ENCODE peak calls at places on chromosomes 16 and 17, in six cellular contexts. G, Y, Z, P, F and B are unnamed samples.

GRCh38 chr16:50366126-50366525 is 2.7 kb downstream of the BRD7 start:
- DNase-seq in F (no peak), Z (no peak), G (no peak), Y (no peak), P (no peak), B (no peak)

GRCh38 chr17:38693700-38694329 is 11.3 kb upstream of the MLLT6 start:
- DNase-seq in P (peak), Z (peak), F (no peak), G (no peak), Y (no peak), B (no peak)

GRCh38 chr16:8936421-8936820 is 27.3 kb downstream of the USP7 start:
- DNase-seq in F (peak), Z (peak), G (no peak), Y (no peak), P (no peak), B (no peak)

GRCh38 chr16:79595261-79595660 is 5.3 kb downstream of the MAF start:
- DNase-seq in Y (no peak), Z (no peak), G (no peak), P (no peak), F (no peak), B (no peak)

GRCh38 chr16:23635958-23636357 is 5.2 kb downstream of the PALB2 start:
- DNase-seq in F (no peak), Y (no peak), P (no peak), Z (no peak), G (no peak), B (no peak)

GRCh38 chr16:65071371-65072311 is 50.2 kb downstream of the CDH11 start:
- DNase-seq in Y (no peak), Z (no peak), G (no peak), P (peak), F (no peak), B (peak)

GRCh38 chr17:82358467-82359350 is at the start of gene TEX19:
- DNase-seq in G (no peak), P (no peak), Y (no peak), F (no peak), Z (no peak), B (no peak)

GRCh38 chr16:75420987-75421819 is 12.1 kb downstream of the CFDP1 start:
- DNase-seq in F (peak), P (peak), G (no peak), Z (peak), Y (peak), B (peak)

GRCh38 chr17:50948711-50949110 is 82.6 kb upstream of the TOB1 start:
- DNase-seq in Z (no peak), G (no peak), P (no peak), Y (no peak), F (no peak), B (no peak)

GRCh38 chr17:8016632-8017424 is 14.4 kb downstream of the GUCY2D start:
- DNase-seq in G (no peak), Z (no peak), F (peak), P (peak), Y (no peak), B (peak)

GRCh38 chr16:85371948-85372347 is 241.2 kb upstream of the GSE1 start:
- DNase-seq in G (no peak), P (no peak), Z (no peak), F (no peak), Y (no peak), B (no peak)

GRCh38 chr17:63138713-63139112 is 172.7 kb downstream of the TANC2 start:
- DNase-seq in P (no peak), Z (no peak), G (no peak), F (no peak), Y (no peak), B (no peak)

GRCh38 chr17:15944720-15945492 is at the start of gene ADORA2B:
- DNase-seq in Z (peak), P (peak), Y (no peak), G (no peak), F (no peak), B (peak)

GRCh38 chr16:81752225-81752875 is 26.7 kb upstream of the PLCG2 start:
- DNase-seq in P (peak), Y (no peak), F (no peak), Z (no peak), G (peak), B (peak)

GRCh38 chr16:68068926-68069325 is 16.2 kb upstream of the NFATC3 start:
- DNase-seq in Z (no peak), Y (no peak), P (no peak), F (no peak), G (no peak), B (no peak)